ENCODE peak calls at places on chromosomes 4 and X, in four cellular contexts. U is HepG2, I is GM12878, R is K562. G is an unnamed sample.

GRCh38 chrX:136268051-136269048 is 17.1 kb upstream of the MAP7D3 start:
- DNase-seq in U (peak), I (no peak), R (peak), G (peak)

GRCh38 chr4:136562842-136563241 is 969.5 kb downstream of the PCDH18 start:
- DNase-seq in U (peak), I (no peak), R (no peak), G (no peak)

GRCh38 chrX:24231169-24231568 is 81.6 kb downstream of the ZFX start:
- DNase-seq in U (no peak), I (no peak), R (peak), G (no peak)

GRCh38 chrX:155242300-155242699 is 22.0 kb downstream of the RAB39B start:
- DNase-seq in U (no peak), I (no peak), R (no peak), G (no peak)

GRCh38 chr4:118749347-118749988 is 64.3 kb downstream of the METTL14 start:
- DNase-seq in U (no peak), I (no peak), R (no peak), G (no peak)

GRCh38 chr4:10582059-10582686 is 102.4 kb downstream of the CLNK start:
- DNase-seq in U (peak), I (no peak), R (peak), G (no peak)

GRCh38 chr4:26320159-26320452 is 708 bp upstream of the RBPJ start:
- DNase-seq in U (peak), I (peak), R (no peak), G (no peak)

GRCh38 chrX:136551410-136551809 is 19.4 kb downstream of the VGLL1 start:
- DNase-seq in U (no peak), I (no peak), R (no peak), G (no peak)

GRCh38 chr4:156771171-156771837 is 200.3 kb downstream of the PDGFC start:
- DNase-seq in U (peak), I (no peak), R (no peak), G (no peak)

GRCh38 chr4:153560918-153561317 is 94.8 kb downstream of the TMEM131L start:
- DNase-seq in U (no peak), I (peak), R (no peak), G (no peak)
- TF ChIP-seq ETV6 in U (no peak), I (no peak), R (no peak), G (no peak)

GRCh38 chr4:140607852-140608251 is 39.1 kb upstream of the UCP1 start:
- DNase-seq in U (no peak), I (no peak), R (no peak), G (no peak)
- TF ChIP-seq ATF2 in U (no peak), I (no peak), R (no peak), G (no peak)

DNA sequence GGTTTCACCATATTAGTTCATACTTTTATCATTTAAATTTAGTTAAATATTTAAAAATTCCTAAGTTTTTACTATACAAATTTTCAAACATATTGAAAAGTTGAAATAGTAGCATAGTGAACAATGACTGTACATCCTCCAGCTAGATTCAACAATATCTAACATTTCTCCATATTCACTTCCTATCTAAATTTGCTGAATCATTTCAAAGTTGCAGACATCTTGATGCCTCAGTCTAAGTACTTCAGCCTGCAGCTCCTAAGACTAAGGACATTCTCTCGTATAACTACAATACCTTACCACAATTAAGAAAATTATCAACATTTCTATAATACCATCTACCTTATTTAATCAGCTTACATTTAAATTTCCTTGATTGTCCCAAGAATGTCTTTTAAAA is 132.7 kb downstream of the TMEM164 start:
- DNase-seq in U (no peak), I (no peak), R (no peak), G (no peak)
- TF ChIP-seq ETV6 in U (no peak), I (no peak), R (no peak), G (no peak)

DNA sequence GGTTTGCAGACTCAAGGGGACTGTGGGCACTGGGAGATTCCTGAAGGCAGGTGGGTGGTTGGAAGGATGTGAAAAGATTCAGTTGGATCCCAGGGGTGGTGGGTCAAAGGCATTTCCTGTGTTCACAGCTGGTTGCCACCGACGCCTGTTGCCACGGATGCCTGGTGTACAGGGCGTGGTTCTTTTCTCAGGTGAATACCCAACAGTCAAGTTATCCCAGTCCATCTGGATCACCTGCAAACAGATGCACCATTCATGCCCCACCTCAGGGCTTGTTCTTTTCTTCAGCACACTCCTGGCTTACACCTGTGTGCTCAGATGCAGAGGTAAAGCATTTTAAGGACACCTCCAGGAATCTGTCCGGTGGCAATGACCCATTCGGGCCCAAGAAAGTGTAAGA is 55.8 kb upstream of the SHOX start:
- DNase-seq in U (no peak), I (no peak), R (no peak), G (no peak)
- TF ChIP-seq ATF2 in U (no peak), I (no peak), R (no peak), G (no peak)

GRCh38 chrX:80648023-80648422 is 161.7 kb downstream of the BRWD3 start:
- DNase-seq in U (no peak), I (no peak), R (no peak), G (no peak)
- TF ChIP-seq ETV6 in U (no peak), I (no peak), R (no peak), G (no peak)

DNA sequence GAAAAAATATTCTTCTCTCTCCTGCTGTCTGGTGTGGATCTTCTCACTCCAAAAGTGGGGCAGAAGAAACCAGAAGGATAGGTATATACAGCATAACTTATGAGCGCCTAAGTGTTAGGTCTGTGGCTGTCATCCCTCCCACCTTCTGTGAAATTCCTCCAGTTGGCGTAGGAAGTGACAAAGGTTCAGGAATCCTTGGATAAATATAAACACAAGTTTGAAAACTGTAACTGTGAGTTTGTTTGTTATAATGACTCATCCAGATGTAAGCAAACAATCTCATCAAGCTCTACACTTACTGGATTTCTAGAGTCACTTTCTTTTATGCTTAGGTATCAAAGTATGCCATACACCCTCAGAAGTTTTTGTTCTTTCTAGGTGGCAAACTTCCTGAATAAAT is 405.2 kb downstream of the FAT4 start:
- DNase-seq in U (peak), I (no peak), R (no peak), G (no peak)
- TF ChIP-seq ATF2 in U (no peak), I (no peak), R (no peak), G (no peak)